ENCODE peak calls at places on chromosome 1, in eight cellular contexts. J is tibial artery, S is heart left ventricle, F is stomach, Q is hepatocyte, Z is neural progenitor cell, H is tibial nerve, R is mucosa of descending colon. V is an unnamed sample.

GRCh38 chr1:21564521-21565095 is 55.4 kb downstream of the ALPL start:
- DNase-seq in J (no peak), S (no peak), F (no peak), Q (no peak), Z (no peak), H (no peak), R (no peak), V (no peak)

GRCh38 chr1:243903904-243904303 is 53.9 kb upstream of the AKT3 start:
- DNase-seq in J (no peak), S (no peak), F (no peak), Q (peak; percentile 32), Z (peak; percentile 23), H (no peak), R (no peak), V (no peak)

GRCh38 chr1:230827081-230827681 is 41.1 kb downstream of the C1orf198 start:
- DNase-seq in J (peak; percentile 68), S (peak; percentile 64), F (no peak), Q (no peak), Z (no peak), H (peak; percentile 61), R (no peak), V (no peak)

GRCh38 chr1:63775418-63776127 is 1.8 kb downstream of the ROR1 start:
- DNase-seq in J (no peak), S (no peak), F (peak; percentile 49), Q (no peak), Z (no peak), H (no peak), R (no peak), V (no peak)

GRCh38 chr1:13619909-13620308 is 36.3 kb downstream of the PDPN start:
- DNase-seq in J (peak; percentile 47), S (no peak), F (no peak), Q (peak; percentile 68), Z (no peak), H (no peak), R (no peak), V (no peak)

GRCh38 chr1:41936107-41936506 is 17.4 kb upstream of the HIVEP3 start:
- DNase-seq in J (no peak), S (no peak), F (no peak), Q (no peak), Z (no peak), H (no peak), R (no peak), V (no peak)

GRCh38 chr1:24294228-24294672 is 24.9 kb upstream of the GRHL3 start:
- DNase-seq in J (peak; percentile 75), S (no peak), F (no peak), Q (peak; percentile 60), Z (no peak), H (peak; percentile 33), R (no peak), V (no peak)

GRCh38 chr1:88276158-88276557 is 407.9 kb upstream of the PKN2 start:
- DNase-seq in J (no peak), S (no peak), F (no peak), Q (no peak), Z (no peak), H (no peak), R (no peak), V (no peak)

GRCh38 chr1:68442006-68442405 is 7.7 kb downstream of the RPE65 start:
- DNase-seq in J (no peak), S (no peak), F (no peak), Q (no peak), Z (peak; percentile 7), H (no peak), R (no peak), V (no peak)

GRCh38 chr1:192810253-192810880 is 1.5 kb downstream of the RGS2 start:
- DNase-seq in J (peak; percentile 32), S (no peak), F (no peak), Q (peak; percentile 65), Z (peak; percentile 84), H (no peak), R (peak; percentile 44), V (peak; percentile 22)
- H3K4me3 ChIP-seq in J (peak overlapping the region; percentile 72), S (peak overlapping the region; percentile 75), F (peak overlapping the region; percentile 72), Q (peak overlapping the region; percentile 72), Z (peak overlapping the region; percentile 86), H (peak overlapping the region; percentile 4), R (no peak overlapping the region), V (peak overlapping the region; percentile 80)

GRCh38 chr1:170068923-170069322 is 5.6 kb downstream of the KIFAP3 start:
- DNase-seq in J (no peak), S (no peak), F (no peak), Q (no peak), Z (no peak), H (no peak), R (no peak), V (no peak)

GRCh38 chr1:170075186-170075585 is 691 bp upstream of the KIFAP3 start:
- DNase-seq in J (no peak), S (no peak), F (no peak), Q (no peak), Z (no peak), H (no peak), R (peak; percentile 21), V (no peak)

GRCh38 chr1:170074250-170075157 is at the start of gene KIFAP3:
- DNase-seq in J (peak; percentile 98), S (peak; percentile 97), F (peak; percentile 96), Q (peak; percentile 98), Z (peak; percentile 99), H (peak; percentile 90), R (peak; percentile 96), V (peak; percentile 98)

GRCh38 chr1:170073893-170074249 is 624 bp downstream of the KIFAP3 start:
- DNase-seq in J (no peak), S (no peak), F (no peak), Q (peak; percentile 11), Z (no peak), H (no peak), R (no peak), V (no peak)

DNA sequence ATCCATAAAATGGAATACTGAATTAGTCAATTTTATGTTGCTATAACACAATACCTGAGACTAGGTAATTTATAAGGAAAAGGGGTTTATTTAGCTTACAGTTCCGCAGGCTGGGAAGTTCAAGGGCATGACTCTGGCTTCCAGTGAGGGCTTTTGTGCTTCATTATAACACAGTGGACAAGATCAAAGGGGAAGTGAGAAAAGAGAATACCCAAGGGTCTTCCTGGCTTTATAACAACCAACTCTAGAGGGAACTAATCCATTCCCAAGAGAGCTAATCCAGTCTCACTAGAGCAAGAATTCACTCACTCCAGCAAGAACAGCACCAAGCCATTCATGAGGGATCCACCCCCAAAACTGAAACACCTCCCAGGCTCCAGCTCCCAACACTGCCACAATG is 3.1 kb downstream of the KIFAP3 start:
- DNase-seq in J (no peak), S (no peak), F (no peak), Q (no peak), Z (no peak), H (no peak), R (no peak), V (no peak)
- H3K9me3 ChIP-seq in J (no peaks in the 10 kb centered on the region), S (no peaks in the 10 kb centered on the region), F (no peaks in the 10 kb centered on the region), Q (no peaks in the 10 kb centered on the region), Z (no peaks in the 10 kb centered on the region), H (peaks cover 7% of the 10 kb centered on the region), R (no peaks in the 10 kb centered on the region), V (peaks cover 15% of the 10 kb centered on the region)

GRCh38 chr1:46489638-46490602 is at the start of gene DMBX1:
- DNase-seq in J (no peak), S (no peak), F (peak; percentile 54), Q (peak; percentile 51), Z (peak; percentile 91), H (no peak), R (peak; percentile 68), V (no peak)
- TF ChIP-seq CTCF in J (no peak), S (no peak), F (no peak), Q (no peak), Z (no peak), H (no peak), R (no peak), V (no peak)

GRCh38 chr1:11888206-11888876 is 29.6 kb upstream of the NPPB start:
- DNase-seq in J (no peak), S (no peak), F (no peak), Q (no peak), Z (no peak), H (no peak), R (no peak), V (no peak)

GRCh38 chr1:11887666-11888007 is 28.9 kb upstream of the NPPB start:
- DNase-seq in J (no peak), S (no peak), F (no peak), Q (no peak), Z (no peak), H (no peak), R (no peak), V (no peak)

GRCh38 chr1:11888877-11889208 is 30.1 kb upstream of the NPPB start:
- DNase-seq in J (no peak), S (no peak), F (no peak), Q (no peak), Z (no peak), H (no peak), R (no peak), V (no peak)

GRCh38 chr1:11893907-11894251 is 32.3 kb downstream of the KIAA2013 start:
- DNase-seq in J (peak; percentile 39), S (peak; percentile 72), F (peak; percentile 72), Q (peak; percentile 79), Z (peak; percentile 77), H (no peak), R (peak; percentile 74), V (peak; percentile 58)

DNA sequence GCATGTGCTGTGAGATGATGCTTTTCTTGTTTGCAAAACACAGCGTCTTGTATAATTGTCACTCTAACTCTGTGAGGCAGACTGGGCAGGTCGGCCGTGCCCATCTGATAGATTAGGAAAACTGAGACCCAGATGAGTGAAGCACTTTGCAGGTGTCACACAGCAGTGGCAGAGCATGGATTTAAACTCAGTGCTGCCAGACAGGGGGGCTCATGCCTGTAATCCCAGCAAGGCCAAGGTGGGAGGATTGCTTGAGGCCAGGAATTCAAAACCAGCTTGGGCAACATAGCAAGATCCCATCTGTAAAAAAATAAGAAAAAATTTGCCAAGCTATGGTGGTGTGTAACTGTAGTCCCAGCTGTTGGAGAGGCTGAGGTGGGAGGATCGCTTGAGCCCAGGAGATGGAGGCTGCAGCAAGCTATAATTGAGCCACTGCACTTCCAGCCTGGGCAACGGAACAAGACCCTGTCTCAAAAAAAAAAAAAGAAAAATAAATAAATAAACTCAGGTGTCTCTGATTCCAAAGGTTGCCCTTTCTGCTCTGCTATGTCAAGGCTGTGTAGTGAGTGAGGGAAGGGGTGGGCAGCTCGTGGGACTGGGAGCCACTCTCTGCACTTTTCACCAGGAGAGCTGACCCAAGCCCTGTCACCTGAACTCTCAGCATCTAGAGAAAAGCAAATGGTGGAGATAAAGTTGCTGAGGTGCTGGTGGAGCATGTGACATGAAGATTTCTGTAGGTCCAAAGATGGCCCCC is 32.9 kb upstream of the NPPB start:
- DNase-seq in J (no peak), S (no peak), F (no peak), Q (no peak), Z (no peak), H (no peak), R (no peak), V (no peak)
- H3K4me3 ChIP-seq in J (no peak overlapping the region), S (no peak overlapping the region), F (no peak overlapping the region), Q (no peak overlapping the region), Z (no peak overlapping the region), H (no peak overlapping the region), R (no peak overlapping the region), V (no peak overlapping the region)

DNA sequence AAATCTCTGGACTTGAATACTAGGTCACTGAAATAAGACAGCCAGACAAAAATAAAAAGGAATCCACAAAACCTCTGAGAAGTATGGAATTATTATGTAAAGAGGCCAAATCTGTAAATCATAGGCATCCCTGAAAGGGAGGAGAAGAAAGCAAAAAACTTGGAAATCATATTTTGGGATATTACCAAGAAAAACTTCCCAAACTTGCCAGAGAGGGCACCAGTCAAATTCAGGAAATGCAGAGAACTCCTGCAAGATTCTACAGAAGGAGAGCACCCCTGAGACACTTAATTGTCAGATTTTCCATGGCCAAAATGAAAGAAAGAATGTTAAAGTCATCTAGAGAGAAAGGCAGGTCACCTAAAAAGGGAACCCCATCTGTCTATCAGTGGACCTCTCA is 862.3 kb upstream of the PRMT6 start:
- DNase-seq in J (no peak), S (no peak), F (no peak), Q (no peak), Z (no peak), H (no peak), R (no peak), V (no peak)
- H3K9me3 ChIP-seq in J (peaks cover 17% of the 10 kb centered on the region), S (no peaks in the 10 kb centered on the region), F (peaks cover 43% of the 10 kb centered on the region), Q (no peaks in the 10 kb centered on the region), Z (no peaks in the 10 kb centered on the region), H (peaks cover 41% of the 10 kb centered on the region), R (peaks cover 34% of the 10 kb centered on the region), V (peaks cover 64% of the 10 kb centered on the region)